ENCODE peak calls at places on chromosomes 5 and 9, in six cellular contexts. One of them, this sample, is unnamed.

GRCh38 chr9:95379630-95380029 is 62.1 kb upstream of the FANCC start:
- DNase-seq in RWPE1: no peak
- DNase-seq in CD4-positive, CD25-positive, alpha-beta regulatory T cell: no peak
- DNase-seq in foreskin fibroblast: no peak
- DNase-seq in fibroblast of mammary gland: no peak
- DNase-seq in aorta: no peak
- DNase-seq in this sample: no peak

GRCh38 chr5:1401681-1402096 is 43.6 kb downstream of the SLC6A3 start:
- DNase-seq in CD4-positive, CD25-positive, alpha-beta regulatory T cell: no peak
- DNase-seq in fibroblast of mammary gland: no peak
- DNase-seq in RWPE1: no peak
- DNase-seq in aorta: no peak
- DNase-seq in foreskin fibroblast: no peak
- DNase-seq in this sample: peak

GRCh38 chr9:129026442-129027223 is 1.5 kb downstream of the SH3GLB2 start:
- DNase-seq in foreskin fibroblast: peak
- DNase-seq in CD4-positive, CD25-positive, alpha-beta regulatory T cell: no peak
- DNase-seq in RWPE1: peak
- DNase-seq in fibroblast of mammary gland: no peak
- DNase-seq in aorta: no peak
- DNase-seq in this sample: peak

GRCh38 chr5:96344678-96345612 is 88.1 kb downstream of the PCSK1 start:
- DNase-seq in CD4-positive, CD25-positive, alpha-beta regulatory T cell: no peak
- DNase-seq in aorta: no peak
- DNase-seq in foreskin fibroblast: peak
- DNase-seq in RWPE1: peak
- DNase-seq in fibroblast of mammary gland: peak
- DNase-seq in this sample: no peak

GRCh38 chr9:113349434-113350337 is at the start of gene BSPRY:
- DNase-seq in CD4-positive, CD25-positive, alpha-beta regulatory T cell: peak
- DNase-seq in fibroblast of mammary gland: no peak
- DNase-seq in aorta: no peak
- DNase-seq in foreskin fibroblast: no peak
- DNase-seq in RWPE1: peak
- DNase-seq in this sample: no peak

GRCh38 chr9:35960029-35960655 is 2.2 kb upstream of the OR2S2 start:
- DNase-seq in CD4-positive, CD25-positive, alpha-beta regulatory T cell: no peak
- DNase-seq in aorta: no peak
- DNase-seq in RWPE1: no peak
- DNase-seq in fibroblast of mammary gland: peak
- DNase-seq in foreskin fibroblast: peak
- DNase-seq in this sample: no peak

GRCh38 chr5:139765040-139765408 is 30.6 kb upstream of the PSD2 start:
- DNase-seq in foreskin fibroblast: no peak
- DNase-seq in RWPE1: no peak
- DNase-seq in fibroblast of mammary gland: no peak
- DNase-seq in aorta: no peak
- DNase-seq in CD4-positive, CD25-positive, alpha-beta regulatory T cell: no peak
- DNase-seq in this sample: no peak

GRCh38 chr9:116157436-116158138 is 4.0 kb downstream of the PAPPA start:
- DNase-seq in RWPE1: no peak
- DNase-seq in CD4-positive, CD25-positive, alpha-beta regulatory T cell: no peak
- DNase-seq in foreskin fibroblast: peak
- DNase-seq in aorta: no peak
- DNase-seq in fibroblast of mammary gland: peak
- DNase-seq in this sample: no peak

GRCh38 chr9:137955224-137955570 is 77.6 kb downstream of the CACNA1B start:
- DNase-seq in fibroblast of mammary gland: no peak
- DNase-seq in RWPE1: no peak
- DNase-seq in aorta: no peak
- DNase-seq in foreskin fibroblast: no peak
- DNase-seq in CD4-positive, CD25-positive, alpha-beta regulatory T cell: no peak
- DNase-seq in this sample: no peak

GRCh38 chr5:139799359-139799758 is 3.8 kb downstream of the PSD2 start:
- DNase-seq in fibroblast of mammary gland: no peak
- DNase-seq in aorta: no peak
- DNase-seq in RWPE1: no peak
- DNase-seq in foreskin fibroblast: no peak
- DNase-seq in CD4-positive, CD25-positive, alpha-beta regulatory T cell: no peak
- DNase-seq in this sample: no peak

GRCh38 chr5:89073045-89073444 is 190.1 kb upstream of the MEF2C start:
- DNase-seq in fibroblast of mammary gland: no peak
- DNase-seq in CD4-positive, CD25-positive, alpha-beta regulatory T cell: no peak
- DNase-seq in foreskin fibroblast: no peak
- DNase-seq in aorta: no peak
- DNase-seq in RWPE1: no peak
- DNase-seq in this sample: no peak